ENCODE peak calls at places on chromosome 4, in nine cellular contexts. R, G, V, C, T, S, W, Y and Q are unnamed samples.

GRCh38 chr4:14865804-14866203 is 136.5 kb upstream of the CPEB2 start:
- DNase-seq in R (no peak), G (no peak), V (no peak), C (no peak), T (no peak), S (peak), W (no peak), Y (no peak), Q (no peak)

GRCh38 chr4:78369691-78370090 is 181.9 kb upstream of the ANXA3 start:
- DNase-seq in R (no peak), G (no peak), V (no peak), C (no peak), T (no peak), S (peak), W (no peak), Y (no peak), Q (no peak)

GRCh38 chr4:174192943-174193342 is 90.5 kb downstream of the FBXO8 start:
- DNase-seq in R (no peak), G (no peak), V (no peak), C (no peak), T (no peak), S (no peak), W (no peak), Y (no peak), Q (no peak)

GRCh38 chr4:111797455-111798163 is 347.6 kb upstream of the FAM241A start:
- DNase-seq in R (no peak), G (no peak), V (no peak), C (no peak), T (no peak), S (no peak), W (no peak), Y (no peak), Q (no peak)

GRCh38 chr4:4488405-4489404 is 53.1 kb downstream of the STX18 start:
- DNase-seq in R (peak), G (peak), V (peak), C (peak), T (peak), S (peak), W (peak), Y (peak), Q (peak)

GRCh38 chr4:76535603-76536380 is 100.8 kb downstream of the SHROOM3 start:
- DNase-seq in R (no peak), G (peak), V (no peak), C (no peak), T (no peak), S (no peak), W (no peak), Y (no peak), Q (peak)

GRCh38 chr4:17489721-17490120 is 22.2 kb downstream of the QDPR start:
- DNase-seq in R (no peak), G (no peak), V (no peak), C (no peak), T (no peak), S (no peak), W (no peak), Y (no peak), Q (no peak)

GRCh38 chr4:37973481-37973880 is 13.3 kb downstream of the PTTG2 start:
- DNase-seq in R (no peak), G (no peak), V (no peak), C (no peak), T (no peak), S (no peak), W (no peak), Y (no peak), Q (no peak)

GRCh38 chr4:85720736-85721135 is 245.8 kb downstream of the ARHGAP24 start:
- DNase-seq in R (no peak), G (no peak), V (peak), C (no peak), T (no peak), S (peak), W (no peak), Y (no peak), Q (peak)

GRCh38 chr4:2798399-2799301 is 5.8 kb downstream of the SH3BP2 start:
- DNase-seq in R (no peak), G (peak), V (no peak), C (no peak), T (peak), S (peak), W (no peak), Y (peak), Q (peak)

GRCh38 chr4:13553081-13553480 is 8.8 kb upstream of the NKX3-2 start:
- DNase-seq in R (no peak), G (no peak), V (no peak), C (no peak), T (no peak), S (no peak), W (no peak), Y (no peak), Q (no peak)

GRCh38 chr4:127425911-127426310 is 206.8 kb upstream of the INTU start:
- DNase-seq in R (no peak), G (no peak), V (no peak), C (no peak), T (no peak), S (no peak), W (no peak), Y (no peak), Q (no peak)

GRCh38 chr4:52574036-52574435 is 85.1 kb downstream of the USP46 start:
- DNase-seq in R (no peak), G (no peak), V (no peak), C (no peak), T (no peak), S (no peak), W (no peak), Y (no peak), Q (peak)

GRCh38 chr4:109432676-109433075 is 939 bp upstream of the SEC24B start:
- DNase-seq in R (no peak), G (no peak), V (no peak), C (no peak), T (no peak), S (peak), W (no peak), Y (no peak), Q (peak)

GRCh38 chr4:70737006-70737405 is 15.2 kb downstream of the RUFY3 start:
- DNase-seq in R (no peak), G (no peak), V (no peak), C (no peak), T (no peak), S (peak), W (no peak), Y (no peak), Q (no peak)

GRCh38 chr4:146165840-146166239 is 9.7 kb upstream of the LSM6 start:
- DNase-seq in R (no peak), G (no peak), V (peak), C (no peak), T (no peak), S (peak), W (no peak), Y (no peak), Q (peak)

GRCh38 chr4:7540216-7540615 is 105.5 kb upstream of the PSAPL1 start:
- DNase-seq in R (no peak), G (no peak), V (no peak), C (no peak), T (no peak), S (no peak), W (no peak), Y (no peak), Q (no peak)

GRCh38 chr4:38782452-38783108 is at the start of gene TLR10:
- DNase-seq in R (peak), G (peak), V (no peak), C (peak), T (peak), S (peak), W (no peak), Y (peak), Q (peak)